ENCODE peak calls at places on chromosome 20, in nine cellular contexts. X is lower lobe of right lung, J is fibroblast of pulmonary artery, D is fibroblast of lung, B is psoas muscle, T is stomach, S is HFFc6, L is cardiac fibroblast, E is mammary epithelial cell. F is an unnamed sample.

GRCh38 chr20:11380283-11380682 is 537.4 kb upstream of the BTBD3 start:
- DNase-seq in X (no peak), J (no peak), D (no peak), B (no peak), T (no peak), S (no peak), L (no peak), E (no peak), F (no peak)

GRCh38 chr20:41035207-41035606 is 6.6 kb downstream of the TOP1 start:
- DNase-seq in X (no peak), J (no peak), D (no peak), B (no peak), T (no peak), S (no peak), L (no peak), E (no peak), F (no peak)

GRCh38 chr20:58688838-58689237 is 3.8 kb upstream of the NPEPL1 start:
- DNase-seq in X (no peak), J (peak), D (no peak), B (no peak), T (peak), S (no peak), L (no peak), E (no peak), F (no peak)

GRCh38 chr20:4546786-4547185 is 174.9 kb upstream of the PRND start:
- DNase-seq in X (no peak), J (peak), D (peak), B (no peak), T (no peak), S (peak), L (peak), E (peak), F (no peak)

GRCh38 chr20:965956-966355 is 36.2 kb downstream of the RSPO4 start:
- DNase-seq in X (no peak), J (no peak), D (no peak), B (no peak), T (no peak), S (no peak), L (no peak), E (peak), F (no peak)

GRCh38 chr20:38941726-38942389 is 15.6 kb downstream of the FAM83D start:
- DNase-seq in X (no peak), J (no peak), D (no peak), B (no peak), T (no peak), S (no peak), L (no peak), E (no peak), F (no peak)

GRCh38 chr20:53547664-53548239 is 45.9 kb downstream of the ZNF217 start:
- DNase-seq in X (no peak), J (peak), D (peak), B (no peak), T (peak), S (peak), L (peak), E (peak), F (peak)

GRCh38 chr20:56636701-56637100 is 7.6 kb downstream of the TFAP2C start:
- DNase-seq in X (no peak), J (no peak), D (peak), B (no peak), T (no peak), S (peak), L (no peak), E (peak), F (no peak)

GRCh38 chr20:46394872-46395470 is 11.4 kb downstream of the ELMO2 start:
- DNase-seq in X (no peak), J (no peak), D (no peak), B (no peak), T (no peak), S (no peak), L (no peak), E (no peak), F (no peak)

GRCh38 chr20:31740208-31740607 is 1.1 kb downstream of the TPX2 start:
- DNase-seq in X (no peak), J (peak), D (peak), B (no peak), T (no peak), S (peak), L (peak), E (peak), F (no peak)

GRCh38 chr20:63497138-63497945 is 1.5 kb downstream of the EEF1A2 start:
- DNase-seq in X (no peak), J (no peak), D (no peak), B (peak), T (no peak), S (no peak), L (no peak), E (no peak), F (no peak)

GRCh38 chr20:32528291-32528891 is 56.7 kb downstream of the NOL4L start:
- DNase-seq in X (peak), J (no peak), D (no peak), B (no peak), T (peak), S (no peak), L (no peak), E (no peak), F (no peak)

GRCh38 chr20:39047417-39047985 is 85.4 kb downstream of the DHX35 start:
- DNase-seq in X (no peak), J (no peak), D (no peak), B (no peak), T (no peak), S (no peak), L (no peak), E (no peak), F (no peak)

GRCh38 chr20:18567739-18568091 is 483 bp downstream of the SMIM26 start:
- DNase-seq in X (no peak), J (no peak), D (peak), B (no peak), T (no peak), S (no peak), L (no peak), E (no peak), F (no peak)

GRCh38 chr20:47330933-47331708 is 25.4 kb downstream of the ZMYND8 start:
- DNase-seq in X (no peak), J (peak), D (peak), B (peak), T (no peak), S (peak), L (peak), E (peak), F (no peak)

GRCh38 chr20:13302647-13303425 is 81.8 kb downstream of the ISM1 start:
- DNase-seq in X (no peak), J (peak), D (no peak), B (no peak), T (no peak), S (peak), L (peak), E (peak), F (peak)

GRCh38 chr20:53736122-53736756 is 142.6 kb upstream of the ZNF217 start:
- DNase-seq in X (no peak), J (peak), D (peak), B (no peak), T (no peak), S (no peak), L (no peak), E (peak), F (no peak)

GRCh38 chr20:11544029-11544678 is 373.5 kb upstream of the BTBD3 start:
- DNase-seq in X (no peak), J (peak), D (peak), B (no peak), T (no peak), S (peak), L (peak), E (peak), F (peak)

GRCh38 chr20:137668-138131 is 4.7 kb upstream of the DEFB126 start:
- DNase-seq in X (no peak), J (no peak), D (no peak), B (no peak), T (no peak), S (no peak), L (peak), E (no peak), F (no peak)

GRCh38 chr20:56343861-56344381 is 14.9 kb upstream of the FAM210B start:
- DNase-seq in X (peak), J (peak), D (peak), B (peak), T (peak), S (peak), L (peak), E (peak), F (peak)

GRCh38 chr20:63942250-63943006 is 13.8 kb downstream of the UCKL1 start:
- DNase-seq in X (peak), J (no peak), D (peak), B (peak), T (peak), S (no peak), L (no peak), E (peak), F (peak)

GRCh38 chr20:6704132-6704861 is 63.2 kb upstream of the BMP2 start:
- DNase-seq in X (no peak), J (peak), D (peak), B (no peak), T (peak), S (peak), L (peak), E (no peak), F (no peak)

GRCh38 chr20:10925767-10926166 is 252.0 kb upstream of the JAG1 start:
- DNase-seq in X (no peak), J (peak), D (no peak), B (no peak), T (no peak), S (no peak), L (peak), E (no peak), F (no peak)

GRCh38 chr20:37627767-37628130 is 66.1 kb upstream of the CTNNBL1 start:
- DNase-seq in X (no peak), J (no peak), D (no peak), B (no peak), T (no peak), S (no peak), L (no peak), E (no peak), F (no peak)

GRCh38 chr20:10427060-10427692 is 6.8 kb downstream of the MKKS start:
- DNase-seq in X (peak), J (peak), D (peak), B (peak), T (peak), S (peak), L (peak), E (peak), F (no peak)

GRCh38 chr20:41316602-41317535 is 662 bp downstream of the ZHX3 start:
- DNase-seq in X (peak), J (peak), D (peak), B (peak), T (peak), S (peak), L (peak), E (peak), F (peak)

GRCh38 chr20:1877604-1878195 is 17.5 kb upstream of the SIRPA start:
- DNase-seq in X (no peak), J (no peak), D (no peak), B (no peak), T (no peak), S (no peak), L (no peak), E (no peak), F (no peak)

GRCh38 chr20:53842301-53843099 is 227.9 kb downstream of the BCAS1 start:
- DNase-seq in X (no peak), J (no peak), D (no peak), B (no peak), T (no peak), S (no peak), L (no peak), E (no peak), F (no peak)

GRCh38 chr20:14498809-14499208 is 161.4 kb upstream of the FLRT3 start:
- DNase-seq in X (no peak), J (no peak), D (no peak), B (no peak), T (no peak), S (no peak), L (no peak), E (no peak), F (no peak)

GRCh38 chr20:47222728-47223127 is 133.8 kb downstream of the ZMYND8 start:
- DNase-seq in X (no peak), J (no peak), D (no peak), B (no peak), T (no peak), S (no peak), L (no peak), E (no peak), F (no peak)

GRCh38 chr20:59708326-59708725 is 104.0 kb downstream of the PHACTR3 start:
- DNase-seq in X (no peak), J (no peak), D (no peak), B (no peak), T (no peak), S (no peak), L (no peak), E (no peak), F (no peak)

GRCh38 chr20:381581-382290 is 1.2 kb downstream of the TRIB3 start:
- DNase-seq in X (peak), J (peak), D (peak), B (peak), T (peak), S (peak), L (peak), E (peak), F (peak)

GRCh38 chr20:59735917-59736316 is 131.6 kb downstream of the PHACTR3 start:
- DNase-seq in X (no peak), J (no peak), D (no peak), B (no peak), T (no peak), S (no peak), L (no peak), E (no peak), F (no peak)

GRCh38 chr20:63696311-63696627 is 183 bp upstream of the TNFRSF6B start:
- DNase-seq in X (peak), J (no peak), D (peak), B (no peak), T (no peak), S (no peak), L (no peak), E (peak), F (peak)

GRCh38 chr20:57748601-57749130 is 38.9 kb upstream of the PMEPA1 start:
- DNase-seq in X (peak), J (peak), D (peak), B (peak), T (peak), S (peak), L (peak), E (peak), F (peak)

GRCh38 chr20:62737971-62738881 is 29.6 kb downstream of the NTSR1 start:
- DNase-seq in X (peak), J (no peak), D (no peak), B (no peak), T (no peak), S (no peak), L (no peak), E (no peak), F (no peak)

GRCh38 chr20:58511364-58511763 is 3.8 kb downstream of the APCDD1L start:
- DNase-seq in X (no peak), J (peak), D (peak), B (no peak), T (no peak), S (peak), L (peak), E (peak), F (no peak)

GRCh38 chr20:9354579-9354978 is 159.8 kb upstream of the LAMP5 start:
- DNase-seq in X (no peak), J (no peak), D (no peak), B (no peak), T (no peak), S (no peak), L (no peak), E (peak), F (no peak)

GRCh38 chr20:9363673-9364072 is 150.7 kb upstream of the LAMP5 start:
- DNase-seq in X (no peak), J (no peak), D (no peak), B (no peak), T (no peak), S (no peak), L (no peak), E (peak), F (no peak)

GRCh38 chr20:9353916-9354276 is 160.5 kb upstream of the LAMP5 start:
- DNase-seq in X (no peak), J (peak), D (no peak), B (no peak), T (no peak), S (no peak), L (peak), E (no peak), F (no peak)

GRCh38 chr20:9360427-9360826 is 154.0 kb upstream of the LAMP5 start:
- DNase-seq in X (no peak), J (no peak), D (no peak), B (no peak), T (no peak), S (no peak), L (no peak), E (no peak), F (no peak)

GRCh38 chr20:9359561-9360308 is 154.7 kb upstream of the LAMP5 start:
- DNase-seq in X (no peak), J (peak), D (peak), B (peak), T (peak), S (peak), L (peak), E (peak), F (no peak)
- TF ChIP-seq CTCF in X (peak), J (peak), D (peak), B (peak), T (no peak), S (peak), L (peak), E (peak), F (peak)

DNA sequence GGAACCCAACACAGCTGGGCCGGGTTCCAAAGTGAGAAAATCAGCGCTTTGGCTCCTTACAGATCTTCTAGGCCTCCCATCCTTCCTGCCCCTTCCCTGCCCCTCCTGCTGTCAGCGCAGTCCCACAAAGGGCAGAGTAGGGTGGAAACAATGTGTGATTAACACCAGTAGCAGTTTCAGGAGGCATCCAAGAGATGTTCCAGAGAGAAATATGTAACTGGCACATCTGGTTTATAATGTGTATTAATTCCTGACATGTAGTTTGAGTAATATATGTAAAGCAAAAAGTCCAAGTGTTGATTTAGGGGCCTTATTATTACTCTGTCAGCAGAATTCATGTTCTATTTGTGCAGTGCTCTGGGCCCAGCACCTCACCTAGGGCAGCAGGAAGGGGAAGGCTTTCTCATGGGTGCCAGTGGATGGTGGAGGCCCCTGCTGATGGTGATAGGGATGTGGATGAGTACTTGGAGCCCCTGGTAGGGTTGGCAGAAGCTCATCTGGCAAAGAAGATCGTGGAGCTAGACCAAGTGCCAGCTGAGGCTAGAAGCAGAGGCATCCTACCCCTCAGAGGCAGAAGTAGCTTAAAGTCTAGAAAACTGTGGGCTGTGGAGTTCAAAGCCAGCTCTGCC is 22.4 kb upstream of the RALY start:
- DNase-seq in X (no peak), J (no peak), D (no peak), B (no peak), T (no peak), S (no peak), L (no peak), E (no peak), F (no peak)
- TF ChIP-seq CTCF in X (no peak), J (no peak), D (no peak), B (no peak), T (no peak), S (no peak), L (no peak), E (no peak), F (no peak)

DNA sequence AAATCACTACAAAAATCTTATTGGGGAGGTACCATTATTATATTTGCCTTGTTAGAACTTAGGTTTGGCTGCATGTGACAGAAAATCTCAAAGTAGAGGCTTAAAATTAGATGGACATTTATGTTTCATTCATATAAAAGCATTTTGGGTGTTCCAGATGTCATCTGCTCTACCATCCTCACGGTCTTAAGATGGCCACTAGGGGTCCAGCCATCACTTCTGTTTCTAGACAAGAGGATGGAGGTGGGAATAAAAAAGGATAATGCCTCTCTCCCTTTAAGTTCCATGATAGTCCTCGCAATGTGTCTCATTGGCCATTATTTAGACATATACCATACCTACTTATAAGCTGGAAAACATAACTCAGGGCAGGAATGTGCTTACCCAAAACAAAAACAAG is 929.5 kb downstream of the KIF16B start:
- DNase-seq in X (no peak), J (peak), D (no peak), B (no peak), T (no peak), S (no peak), L (peak), E (no peak), F (no peak)
- TF ChIP-seq CTCF in X (no peak), J (peak), D (peak), B (peak), T (no peak), S (peak), L (peak), E (peak), F (no peak)

DNA sequence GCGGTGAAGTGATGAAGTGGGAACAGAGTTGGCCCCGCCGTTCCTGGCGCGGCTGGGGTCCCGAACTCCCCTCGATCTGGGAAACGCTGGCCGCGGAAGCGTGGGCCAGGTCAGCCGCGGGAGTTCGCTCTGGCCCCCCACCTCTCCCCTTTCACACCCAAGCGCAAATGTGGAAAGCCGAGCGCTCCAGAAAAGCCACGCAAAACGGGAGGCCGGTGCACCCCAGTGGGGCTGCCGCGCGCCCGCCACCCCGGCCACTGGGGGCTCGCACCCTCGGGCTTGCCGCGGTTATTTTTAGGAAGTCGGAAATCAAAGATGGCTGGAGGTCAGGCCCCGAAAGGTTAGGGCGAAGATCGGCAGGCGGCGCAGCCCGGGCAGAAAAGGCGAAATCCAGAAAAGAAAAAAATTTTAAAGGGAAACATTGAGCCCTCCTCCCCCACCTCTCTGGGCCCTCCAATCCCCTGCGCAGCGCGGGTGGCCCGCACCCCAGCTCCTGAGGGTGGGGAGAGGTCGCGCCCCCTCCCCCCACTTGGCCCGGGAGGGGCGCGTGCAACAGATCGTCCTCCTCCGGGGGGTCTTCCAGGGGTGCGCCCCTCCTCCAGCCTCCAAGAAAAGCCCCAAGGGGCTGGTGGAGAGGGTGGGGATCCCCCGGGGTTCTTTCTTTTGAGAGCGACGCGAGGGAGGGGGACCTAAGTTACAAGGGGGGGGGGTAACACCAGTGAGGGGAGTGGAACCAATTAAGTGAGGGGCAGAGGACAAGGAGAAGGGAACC is 915 bp downstream of the SALL4 start:
- DNase-seq in X (no peak), J (no peak), D (no peak), B (no peak), T (peak), S (no peak), L (peak), E (no peak), F (peak)
- TF ChIP-seq CTCF in X (no peak), J (peak), D (no peak), B (no peak), T (no peak), S (peak), L (peak), E (no peak), F (no peak)

GRCh38 chr20:61482425-61482887 is 230.4 kb downstream of the CDH4 start:
- DNase-seq in X (no peak), J (no peak), D (no peak), B (no peak), T (no peak), S (no peak), L (no peak), E (peak), F (no peak)
- TF ChIP-seq CTCF in X (no peak), J (no peak), D (no peak), B (no peak), T (no peak), S (no peak), L (no peak), E (no peak), F (no peak)

F was measured in GM20000.